ENCODE peak calls at places on chromosomes 6 and 20, in ten cellular contexts. C is thoracic aorta, I is cardiac muscle cell, L is uterus, Z is aorta, E is ovary, R is psoas muscle, K is left ventricle myocardium inferior, X is right cardiac atrium, Q is MG63. T is an unnamed sample. For H3K9me3, the result is how much of the 10 kb centered on the place peaks cover.

GRCh38 chr20:63394069-63394468 is 32.9 kb upstream of the CHRNA4 start:
- DNase-seq in C (no peak), I (peak), L (no peak), Z (no peak), E (no peak), R (no peak), K (no peak), X (peak), Q (peak), T (no peak)

GRCh38 chr6:137723273-137724017 is 143.6 kb upstream of the TNFAIP3 start:
- DNase-seq in C (no peak), I (no peak), L (no peak), Z (no peak), E (no peak), R (no peak), K (no peak), X (no peak), Q (no peak), T (no peak)

GRCh38 chr6:106194949-106195919 is 109.1 kb downstream of the PRDM1 start:
- DNase-seq in C (no peak), I (peak), L (no peak), Z (no peak), E (no peak), R (no peak), K (no peak), X (no peak), Q (no peak), T (peak)

GRCh38 chr6:170403451-170403850 is 96.9 kb downstream of the FAM120B start:
- DNase-seq in C (no peak), I (peak), L (no peak), Z (no peak), E (no peak), R (no peak), K (no peak), X (no peak), Q (no peak), T (peak)

GRCh38 chr6:165913676-165914570 is 250.9 kb upstream of the PDE10A start:
- DNase-seq in C (no peak), I (peak), L (no peak), Z (no peak), E (no peak), R (no peak), K (no peak), X (no peak), Q (no peak), T (no peak)

GRCh38 chr6:4518506-4518905 is 257.7 kb upstream of the CDYL start:
- DNase-seq in C (no peak), I (peak), L (no peak), Z (peak), E (no peak), R (no peak), K (no peak), X (no peak), Q (no peak), T (peak)

GRCh38 chr6:168559574-168560098 is 118.7 kb downstream of the SMOC2 start:
- DNase-seq in C (no peak), I (peak), L (no peak), Z (no peak), E (no peak), R (no peak), K (no peak), X (no peak), Q (no peak), T (no peak)

GRCh38 chr6:144343736-144344428 is 58.7 kb downstream of the UTRN start:
- DNase-seq in C (no peak), I (no peak), L (no peak), Z (no peak), E (no peak), R (no peak), K (no peak), X (no peak), Q (no peak), T (no peak)

GRCh38 chr20:10433014-10433622 is 904 bp downstream of the MKKS start:
- DNase-seq in C (no peak), I (peak), L (no peak), Z (no peak), E (peak), R (no peak), K (no peak), X (peak), Q (no peak), T (peak)

GRCh38 chr20:18019068-18019467 is 38.6 kb downstream of the OVOL2 start:
- DNase-seq in C (no peak), I (peak), L (no peak), Z (no peak), E (no peak), R (no peak), K (no peak), X (no peak), Q (no peak), T (peak)

GRCh38 chr6:135299256-135299655 is 118.1 kb downstream of the MYB start:
- DNase-seq in C (no peak), I (peak), L (no peak), Z (no peak), E (no peak), R (no peak), K (no peak), X (no peak), Q (peak), T (peak)

GRCh38 chr6:77383026-77383425 is 80.3 kb downstream of the HTR1B start:
- DNase-seq in C (no peak), I (peak), L (no peak), Z (no peak), E (no peak), R (no peak), K (no peak), X (no peak), Q (no peak), T (no peak)

GRCh38 chr6:127069659-127070279 is 48.7 kb upstream of the RSPO3 start:
- DNase-seq in C (no peak), I (peak), L (no peak), Z (no peak), E (no peak), R (no peak), K (no peak), X (no peak), Q (no peak), T (peak)

GRCh38 chr20:36606171-36607116 is 865 bp downstream of the RAB5IF start:
- DNase-seq in C (no peak), I (peak), L (no peak), Z (no peak), E (no peak), R (no peak), K (no peak), X (no peak), Q (peak), T (peak)

GRCh38 chr6:90457867-90458259 is 129.0 kb downstream of the MAP3K7 start:
- DNase-seq in C (no peak), I (no peak), L (no peak), Z (no peak), E (no peak), R (no peak), K (no peak), X (no peak), Q (no peak), T (no peak)

GRCh38 chr6:108114861-108115597 is 40.5 kb upstream of the OSTM1 start:
- DNase-seq in C (no peak), I (peak), L (no peak), Z (peak), E (peak), R (peak), K (peak), X (peak), Q (peak), T (peak)

DNA sequence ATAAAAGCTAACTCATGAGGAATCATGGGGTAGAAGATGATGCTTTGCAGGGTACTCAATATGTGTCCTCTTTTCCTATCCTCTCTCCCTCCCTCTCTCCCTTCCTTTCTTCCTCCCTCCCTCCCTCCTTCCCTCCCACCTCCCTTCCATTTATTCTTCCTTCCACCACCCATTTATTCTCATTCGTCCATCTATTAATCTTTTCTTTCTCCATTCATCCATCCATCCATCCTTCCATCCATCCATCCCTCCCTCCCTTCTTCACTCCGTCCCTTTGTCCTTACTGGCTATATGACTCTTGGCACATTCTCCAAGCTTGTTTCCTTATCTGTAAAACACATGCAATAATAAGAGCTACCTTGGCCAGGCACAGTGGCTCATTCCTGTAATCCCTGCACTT is 40.9 kb downstream of the ARHGAP40 start:
- DNase-seq in C (no peak), I (no peak), L (no peak), Z (no peak), E (no peak), R (no peak), K (no peak), X (no peak), Q (no peak), T (no peak)
- H3K9me3 ChIP-seq in C (under half), I (under half), L (under half), Z (under half), E (under half), R (under half), K (under half), X (under half), Q (under half), T (under half)

DNA sequence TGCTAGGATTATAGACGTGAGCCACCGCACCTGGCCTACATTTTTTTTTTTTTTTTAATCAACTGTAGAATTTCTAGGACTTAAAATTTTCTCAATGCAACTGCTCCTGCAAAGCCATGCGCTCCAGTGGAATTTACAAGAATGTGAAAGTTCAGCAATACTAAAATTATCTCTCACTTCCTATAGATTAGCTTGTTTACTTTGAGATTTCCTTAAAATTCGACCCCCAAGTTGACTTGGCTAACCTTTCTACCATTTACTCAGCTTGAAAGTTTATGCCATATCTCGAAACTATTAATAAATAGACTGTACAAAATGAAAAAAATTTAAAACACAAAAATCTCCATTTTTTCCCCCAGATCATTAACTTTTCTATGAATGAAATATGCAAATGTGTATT is 64.3 kb downstream of the ZBTB2 start:
- DNase-seq in C (no peak), I (peak), L (no peak), Z (no peak), E (no peak), R (no peak), K (no peak), X (no peak), Q (no peak), T (no peak)
- H3K4me3 ChIP-seq in C (no peak), I (no peak), L (no peak), Z (no peak), E (no peak), R (peak), K (no peak), X (no peak), Q (no peak), T (no peak)

GRCh38 chr6:14827366-14827765 is 418.5 kb upstream of the JARID2 start:
- DNase-seq in C (no peak), I (no peak), L (no peak), Z (no peak), E (no peak), R (no peak), K (no peak), X (no peak), Q (no peak), T (no peak)
- H3K9me3 ChIP-seq in C (under half), I (under half), L (under half), Z (under half), E (under half), R (under half), K (under half), X (under half), Q (under half), T (under half)

DNA sequence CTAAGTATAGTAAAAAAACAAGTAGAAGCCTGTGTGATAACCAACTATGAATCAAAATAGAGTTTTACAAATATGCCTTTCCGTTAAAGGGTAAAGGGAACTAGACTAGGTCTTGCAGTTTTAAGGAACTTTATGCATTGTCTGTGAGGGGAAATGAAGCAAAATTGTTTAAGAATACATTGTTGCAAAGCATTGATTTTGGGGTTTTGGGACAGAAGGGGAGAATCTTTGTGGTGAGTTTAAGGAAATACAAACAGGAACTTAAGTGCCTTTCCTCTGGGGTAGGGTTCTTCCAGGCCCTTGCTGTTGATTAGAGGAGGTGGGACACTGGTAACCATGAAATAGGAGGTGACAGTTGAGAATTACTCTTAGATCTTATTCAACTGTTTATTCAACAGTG is 4.6 kb downstream of the MAPK14 start:
- DNase-seq in C (no peak), I (no peak), L (no peak), Z (no peak), E (no peak), R (no peak), K (no peak), X (no peak), Q (no peak), T (no peak)
- H3K4me3 ChIP-seq in C (no peak), I (no peak), L (no peak), Z (no peak), E (no peak), R (no peak), K (no peak), X (no peak), Q (no peak), T (no peak)

DNA sequence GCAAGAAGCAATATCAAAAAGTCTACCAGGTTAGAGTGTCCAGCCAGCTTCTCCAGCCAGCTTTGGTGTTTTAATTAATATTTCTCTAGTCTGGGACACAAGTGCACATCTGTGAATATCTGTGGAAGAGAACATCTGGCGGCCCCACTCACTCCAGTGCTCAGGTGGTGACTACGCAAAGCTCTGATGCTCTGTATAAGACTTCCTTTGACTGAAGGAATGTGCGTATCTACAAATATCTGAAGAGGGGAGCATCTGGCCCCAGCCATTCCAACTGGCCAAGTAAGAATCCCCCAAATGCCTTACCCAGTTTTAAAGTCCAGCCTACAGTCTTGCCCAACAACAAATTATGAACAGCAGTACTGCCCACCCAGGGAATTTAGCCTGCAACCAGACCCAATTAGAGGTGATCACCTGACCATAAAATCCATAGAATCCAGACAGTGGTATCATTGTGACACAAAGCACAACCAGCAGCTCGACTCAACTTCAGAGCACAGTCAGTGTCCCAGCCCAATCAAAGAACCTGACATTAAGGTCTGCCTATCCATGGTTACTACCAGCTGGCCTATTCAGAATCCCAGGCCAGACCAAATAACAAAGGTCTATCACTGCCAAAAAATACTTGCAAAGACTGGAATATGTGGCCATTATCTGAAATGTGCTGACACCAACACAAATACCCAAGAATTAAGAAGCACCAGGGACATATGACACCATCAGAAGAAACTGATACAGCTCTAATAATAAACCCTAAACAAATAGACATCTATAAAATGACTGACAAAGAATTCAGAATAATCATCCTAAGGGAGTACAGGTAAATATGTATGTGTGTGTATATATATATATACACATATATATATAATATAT is 76.1 kb upstream of the MANEA start:
- DNase-seq in C (no peak), I (no peak), L (no peak), Z (no peak), E (no peak), R (no peak), K (no peak), X (no peak), Q (no peak), T (no peak)
- H3K9me3 ChIP-seq in C (under half), I (under half), L (under half), Z (under half), E (under half), R (under half), K (under half), X (under half), Q (under half), T (under half)

GRCh38 chr6:33071579-33071978 is 1.9 kb downstream of the HLA-DPA1 start:
- DNase-seq in C (no peak), I (no peak), L (no peak), Z (no peak), E (no peak), R (no peak), K (no peak), X (no peak), Q (no peak), T (no peak)
- H3K4me3 ChIP-seq in C (peak), I (no peak), L (no peak), Z (no peak), E (no peak), R (peak), K (peak), X (no peak), Q (no peak), T (no peak)

GRCh38 chr6:294656-295565 is 2.6 kb downstream of the DUSP22 start:
- DNase-seq in C (no peak), I (no peak), L (no peak), Z (no peak), E (no peak), R (no peak), K (no peak), X (no peak), Q (no peak), T (peak)
- H3K9me3 ChIP-seq in C (under half), I (under half), L (under half), Z (under half), E (under half), R (under half), K (under half), X (under half), Q (under half), T (under half)

DNA sequence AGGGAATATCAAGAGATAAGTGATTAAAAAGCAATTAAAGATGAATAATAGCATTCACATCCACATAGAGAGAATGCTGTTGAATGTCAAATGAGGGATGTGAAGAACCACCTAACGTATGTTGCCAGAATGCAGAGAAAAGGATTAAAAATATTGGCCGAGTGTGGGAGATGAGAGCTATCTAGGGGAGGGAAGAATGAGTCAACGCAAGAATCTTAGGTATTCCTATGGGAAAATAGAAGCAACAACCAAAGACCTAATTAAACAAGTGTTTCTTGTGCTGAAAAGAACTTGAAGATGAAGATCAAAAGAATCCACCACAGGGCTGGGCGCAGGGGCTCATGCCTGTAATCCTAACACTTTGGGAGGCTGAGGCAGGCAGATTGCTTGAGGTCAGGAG is 12.2 kb upstream of the RSPH3 start:
- DNase-seq in C (no peak), I (peak), L (no peak), Z (no peak), E (no peak), R (no peak), K (no peak), X (no peak), Q (no peak), T (peak)
- H3K4me3 ChIP-seq in C (no peak), I (no peak), L (no peak), Z (no peak), E (no peak), R (no peak), K (no peak), X (no peak), Q (no peak), T (no peak)

DNA sequence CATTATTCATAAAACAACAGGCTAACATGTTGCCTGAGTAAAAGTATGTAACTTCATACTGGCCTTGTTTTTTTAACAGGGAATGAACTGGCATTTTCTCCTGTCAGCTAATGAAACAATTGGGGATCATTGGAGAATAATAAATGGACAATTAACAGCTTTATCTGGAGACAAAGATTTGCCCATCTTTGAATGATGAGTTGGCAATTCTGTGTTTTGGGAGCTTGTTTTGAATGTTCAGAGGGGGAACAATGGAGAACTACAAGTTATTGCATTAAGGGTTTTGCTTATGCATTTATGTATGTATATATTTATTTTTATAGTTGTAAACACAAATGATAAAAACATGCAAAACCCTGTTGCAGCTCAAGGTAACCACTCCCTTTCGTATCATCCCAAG is 150.3 kb downstream of the CBLN4 start:
- DNase-seq in C (no peak), I (no peak), L (no peak), Z (no peak), E (no peak), R (no peak), K (no peak), X (no peak), Q (no peak), T (no peak)
- H3K9me3 ChIP-seq in C (under half), I (under half), L (under half), Z (under half), E (under half), R (under half), K (under half), X (under half), Q (under half), T (under half)

GRCh38 chr20:44247131-44247571 is at the start of gene GDAP1L1:
- DNase-seq in C (no peak), I (no peak), L (no peak), Z (no peak), E (peak), R (no peak), K (no peak), X (peak), Q (no peak), T (peak)
- H3K4me3 ChIP-seq in C (peak), I (peak), L (peak), Z (peak), E (peak), R (peak), K (peak), X (peak), Q (no peak), T (no peak)

T was measured in GM23248.